ENCODE peak calls at places on chromosomes 5 and 9, in seven cellular contexts. K is HepG2, E is SK-N-SH, X is HCT116, S is GM12878, C is K562, V is H1. F is an unnamed sample.

GRCh38 chr9:23962101-23962500 is 136.1 kb upstream of the ELAVL2 start:
- DNase-seq in K (no peak), E (no peak), X (no peak), S (no peak), C (no peak), V (no peak), F (no peak)

GRCh38 chr5:39869396-39869795 is 444.6 kb upstream of the DAB2 start:
- DNase-seq in K (no peak), E (no peak), X (no peak), S (no peak), C (no peak), V (no peak), F (no peak)

GRCh38 chr9:113152699-113153098 is 1.9 kb downstream of the SLC31A2 start:
- DNase-seq in K (no peak), E (no peak), X (no peak), S (no peak), C (peak), V (no peak), F (no peak)

GRCh38 chr9:35510745-35511428 is 21.0 kb downstream of the RUSC2 start:
- DNase-seq in K (peak), E (no peak), X (peak), S (no peak), C (no peak), V (no peak), F (no peak)

GRCh38 chr9:630817-631216 is 210.7 kb upstream of the DMRT1 start:
- DNase-seq in K (no peak), E (no peak), X (no peak), S (no peak), C (no peak), V (no peak), F (no peak)

GRCh38 chr9:114117996-114118830 is 19.1 kb upstream of the KIF12 start:
- DNase-seq in K (peak), E (no peak), X (no peak), S (no peak), C (no peak), V (no peak), F (peak)

GRCh38 chr5:124706729-124707361 is 39.6 kb downstream of the ZNF608 start:
- DNase-seq in K (peak), E (peak), X (no peak), S (no peak), C (no peak), V (no peak), F (no peak)

GRCh38 chr9:97508852-97509251 is 7.4 kb downstream of the TMOD1 start:
- DNase-seq in K (no peak), E (no peak), X (no peak), S (no peak), C (no peak), V (no peak), F (no peak)

GRCh38 chr9:125428060-125428481 is 166.4 kb downstream of the GAPVD1 start:
- DNase-seq in K (no peak), E (peak), X (peak), S (no peak), C (peak), V (no peak), F (peak)

GRCh38 chr9:134742822-134743221 is 101.2 kb downstream of the COL5A1 start:
- DNase-seq in K (no peak), E (no peak), X (no peak), S (no peak), C (no peak), V (no peak), F (no peak)

GRCh38 chr5:5351288-5352089 is 71.0 kb upstream of the ICE1 start:
- DNase-seq in K (peak), E (no peak), X (peak), S (no peak), C (no peak), V (no peak), F (no peak)

GRCh38 chr9:81826541-81826906 is 101.7 kb upstream of the SPATA31D4 start:
- DNase-seq in K (no peak), E (no peak), X (no peak), S (no peak), C (no peak), V (no peak), F (no peak)

GRCh38 chr9:97904725-97905124 is 17.6 kb downstream of the TRMO start:
- DNase-seq in K (no peak), E (no peak), X (no peak), S (no peak), C (no peak), V (no peak), F (no peak)

GRCh38 chr5:167295686-167296015 is 995.8 kb upstream of the WWC1 start:
- DNase-seq in K (no peak), E (no peak), X (no peak), S (no peak), C (no peak), V (no peak), F (no peak)

GRCh38 chr9:74645007-74645639 is 148.0 kb downstream of the RORB start:
- DNase-seq in K (peak), E (peak), X (peak), S (no peak), C (peak), V (no peak), F (no peak)

GRCh38 chr5:11076945-11077613 is 316.0 kb upstream of the DAP start:
- DNase-seq in K (no peak), E (no peak), X (no peak), S (no peak), C (no peak), V (no peak), F (no peak)

GRCh38 chr5:42586625-42587024 is 163.4 kb downstream of the GHR start:
- DNase-seq in K (no peak), E (no peak), X (no peak), S (no peak), C (no peak), V (no peak), F (peak)

GRCh38 chr5:10760976-10761841 is at the start of gene DAP:
- DNase-seq in K (peak), E (peak), X (peak), S (peak), C (peak), V (peak), F (peak)

GRCh38 chr5:13359326-13359725 is 585.2 kb downstream of the DNAH5 start:
- DNase-seq in K (no peak), E (no peak), X (no peak), S (no peak), C (no peak), V (no peak), F (no peak)

GRCh38 chr9:7368410-7369292 is 430.9 kb downstream of the DMAC1 start:
- DNase-seq in K (no peak), E (no peak), X (no peak), S (no peak), C (no peak), V (no peak), F (no peak)

GRCh38 chr5:16737173-16737572 is 120.4 kb upstream of the RETREG1 start:
- DNase-seq in K (peak), E (no peak), X (no peak), S (no peak), C (no peak), V (no peak), F (no peak)

GRCh38 chr5:80142996-80143395 is 107.8 kb downstream of the THBS4 start:
- DNase-seq in K (no peak), E (no peak), X (no peak), S (no peak), C (no peak), V (no peak), F (no peak)

GRCh38 chr5:80147119-80147815 is 108.6 kb downstream of the SERINC5 start:
- DNase-seq in K (no peak), E (no peak), X (no peak), S (no peak), C (no peak), V (no peak), F (no peak)

GRCh38 chr5:80143491-80143890 is 108.3 kb downstream of the THBS4 start:
- DNase-seq in K (no peak), E (no peak), X (no peak), S (no peak), C (no peak), V (no peak), F (no peak)

GRCh38 chr5:80149161-80149609 is 106.7 kb downstream of the SERINC5 start:
- DNase-seq in K (no peak), E (no peak), X (no peak), S (no peak), C (no peak), V (no peak), F (no peak)

DNA sequence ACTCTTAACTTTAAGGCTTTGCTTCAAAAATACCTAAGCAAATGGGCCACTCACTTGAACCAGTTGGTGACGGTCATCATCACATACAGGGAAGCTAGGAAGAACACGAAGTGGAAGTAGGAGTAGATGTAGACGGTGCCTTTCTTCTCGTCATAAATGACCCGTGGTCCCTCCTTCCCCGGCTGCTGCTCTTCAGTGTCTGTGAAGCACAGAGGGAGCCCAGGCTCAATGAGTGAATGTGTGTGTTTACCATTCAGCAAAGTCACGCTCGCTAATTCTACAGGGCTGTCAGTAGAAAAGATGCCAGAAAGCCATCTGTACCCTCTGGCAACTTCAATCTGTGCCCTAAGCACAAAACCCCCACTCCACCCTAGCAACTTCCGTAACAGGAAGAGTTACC is 109.8 kb downstream of the SERINC5 start:
- DNase-seq in K (no peak), E (no peak), X (no peak), S (no peak), C (no peak), V (no peak), F (no peak)
- TF ChIP-seq JUND in K (no peak), E (no peak), X (no peak), S (no peak), C (no peak), V (no peak), F (no peak)

GRCh38 chr9:36941441-36941840 is 92.6 kb downstream of the PAX5 start:
- DNase-seq in K (no peak), E (no peak), X (no peak), S (no peak), C (no peak), V (no peak), F (no peak)

GRCh38 chr9:36939655-36940578 is 94.2 kb downstream of the PAX5 start:
- DNase-seq in K (no peak), E (no peak), X (no peak), S (no peak), C (no peak), V (no peak), F (no peak)

GRCh38 chr9:36940881-36941280 is 93.2 kb downstream of the PAX5 start:
- DNase-seq in K (no peak), E (no peak), X (no peak), S (no peak), C (no peak), V (no peak), F (no peak)

GRCh38 chr9:36945999-36946398 is 88.1 kb downstream of the PAX5 start:
- DNase-seq in K (no peak), E (no peak), X (no peak), S (no peak), C (no peak), V (no peak), F (no peak)

GRCh38 chr9:36942891-36943290 is 91.2 kb downstream of the PAX5 start:
- DNase-seq in K (no peak), E (no peak), X (no peak), S (no peak), C (no peak), V (no peak), F (no peak)
- TF ChIP-seq JUND in K (no peak), E (no peak), X (no peak), S (no peak), C (no peak), V (no peak), F (no peak)

DNA sequence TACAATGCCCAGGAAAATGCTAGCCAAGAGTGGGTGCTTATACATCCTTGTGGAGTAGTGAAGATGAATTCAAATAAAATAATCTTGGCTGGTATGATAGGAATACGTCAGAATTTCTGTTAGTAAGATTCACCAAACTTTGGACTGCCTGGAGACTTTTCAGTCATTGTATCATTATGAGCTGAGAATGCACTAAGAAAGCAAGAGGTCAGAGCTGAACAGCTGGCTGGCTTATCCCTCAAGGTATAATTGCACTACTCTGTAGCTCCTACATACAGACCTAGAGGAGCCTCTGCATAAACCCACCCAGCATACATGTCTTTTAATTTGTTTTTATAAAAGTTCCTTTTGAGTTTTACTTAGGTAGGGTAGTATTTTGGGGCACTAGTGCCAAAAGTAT is 568.5 kb upstream of the RIOK2 start:
- DNase-seq in K (no peak), E (no peak), X (no peak), S (no peak), C (no peak), V (no peak), F (no peak)
- TF ChIP-seq JUND in K (no peak), E (no peak), X (no peak), S (no peak), C (no peak), V (no peak), F (no peak)

DNA sequence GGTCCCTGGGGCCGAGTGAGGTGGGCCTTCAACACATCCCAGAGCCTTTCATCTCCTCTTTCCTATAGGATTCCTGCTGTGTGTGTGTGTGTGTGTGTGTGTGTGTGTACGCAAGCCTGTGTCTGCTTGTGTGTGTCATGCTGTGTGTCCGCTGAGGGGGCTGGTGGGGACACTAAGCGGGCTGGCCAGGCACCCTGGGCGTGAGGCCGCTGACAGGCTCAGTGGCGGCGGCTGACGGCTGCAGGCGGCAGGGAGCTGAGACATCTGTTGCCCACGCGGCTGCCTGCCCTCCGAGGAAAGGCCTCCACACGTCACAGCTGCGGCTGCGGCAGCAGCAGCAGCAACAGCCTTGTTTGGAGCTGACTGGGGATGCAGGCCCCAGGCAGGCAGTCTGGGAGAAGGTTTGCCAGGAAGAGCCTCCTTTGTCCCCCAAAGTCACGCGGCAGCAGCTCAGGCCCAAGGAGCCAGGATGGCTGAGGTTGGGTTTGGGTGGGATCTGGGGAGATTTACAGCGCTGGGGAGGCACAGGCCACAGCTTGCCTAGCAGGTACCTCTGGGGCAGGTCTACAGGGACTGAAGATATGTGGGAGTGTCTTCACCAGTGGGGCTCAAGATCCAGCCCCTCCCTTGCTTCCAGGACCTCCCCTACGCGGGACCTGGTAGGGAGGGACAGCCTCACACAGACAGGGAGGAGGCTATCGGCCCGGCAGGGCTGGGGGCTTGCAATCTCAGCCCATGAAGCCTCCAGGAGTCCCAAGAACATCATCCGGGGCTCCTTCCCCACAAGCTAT is 1.8 kb downstream of the PDLIM4 start:
- DNase-seq in K (no peak), E (peak), X (no peak), S (no peak), C (peak), V (no peak), F (no peak)
- TF ChIP-seq JUND in K (no peak), E (no peak), X (no peak), S (no peak), C (no peak), V (no peak), F (no peak)

F was measured in T47D.